ENCODE peak calls at places on chromosomes 4 and X, in six cellular contexts. One of them, this sample, is unnamed.

GRCh38 chrX:71302461-71303213 is 1.1 kb downstream of the ITGB1BP2 start:
- DNase-seq in WTC11: no peak
- DNase-seq in fibroblast of mammary gland: no peak
- DNase-seq in natural killer cell treated with Interleukin-12 subunit alpha and Interleukin-12 subunit beta and Interleukin-15 and Interleukin-18, amount 100 ng/mL, for 72 hours: no peak
- DNase-seq in GM20000: no peak
- DNase-seq in heart right ventricle: no peak
- DNase-seq in this sample: no peak

GRCh38 chrX:103464071-103464773 is 55.1 kb downstream of the RAB40A start:
- DNase-seq in WTC11: peak
- DNase-seq in fibroblast of mammary gland: peak
- DNase-seq in natural killer cell treated with Interleukin-12 subunit alpha and Interleukin-12 subunit beta and Interleukin-15 and Interleukin-18, amount 100 ng/mL, for 72 hours: no peak
- DNase-seq in GM20000: peak
- DNase-seq in heart right ventricle: peak
- DNase-seq in this sample: no peak

GRCh38 chr4:86387013-86387412 is 27.2 kb upstream of the MAPK10 start:
- DNase-seq in WTC11: no peak
- DNase-seq in fibroblast of mammary gland: no peak
- DNase-seq in natural killer cell treated with Interleukin-12 subunit alpha and Interleukin-12 subunit beta and Interleukin-15 and Interleukin-18, amount 100 ng/mL, for 72 hours: no peak
- DNase-seq in GM20000: no peak
- DNase-seq in heart right ventricle: no peak
- DNase-seq in this sample: no peak

GRCh38 chr4:159188646-159189045 is 85.8 kb downstream of the RAPGEF2 start:
- DNase-seq in WTC11: no peak
- DNase-seq in fibroblast of mammary gland: no peak
- DNase-seq in natural killer cell treated with Interleukin-12 subunit alpha and Interleukin-12 subunit beta and Interleukin-15 and Interleukin-18, amount 100 ng/mL, for 72 hours: no peak
- DNase-seq in GM20000: no peak
- DNase-seq in heart right ventricle: no peak
- DNase-seq in this sample: no peak

GRCh38 chr4:7048642-7049041 is 5.5 kb downstream of the TADA2B start:
- DNase-seq in WTC11: no peak
- DNase-seq in fibroblast of mammary gland: no peak
- DNase-seq in natural killer cell treated with Interleukin-12 subunit alpha and Interleukin-12 subunit beta and Interleukin-15 and Interleukin-18, amount 100 ng/mL, for 72 hours: no peak
- DNase-seq in GM20000: no peak
- DNase-seq in heart right ventricle: no peak
- DNase-seq in this sample: no peak

GRCh38 chrX:41721590-41721989 is 2.4 kb upstream of the GPR82 start:
- DNase-seq in WTC11: no peak
- DNase-seq in fibroblast of mammary gland: no peak
- DNase-seq in natural killer cell treated with Interleukin-12 subunit alpha and Interleukin-12 subunit beta and Interleukin-15 and Interleukin-18, amount 100 ng/mL, for 72 hours: no peak
- DNase-seq in GM20000: no peak
- DNase-seq in heart right ventricle: no peak
- DNase-seq in this sample: no peak

GRCh38 chr4:163613375-163613774 is 118.9 kb downstream of the TMA16 start:
- DNase-seq in WTC11: no peak
- DNase-seq in fibroblast of mammary gland: no peak
- DNase-seq in natural killer cell treated with Interleukin-12 subunit alpha and Interleukin-12 subunit beta and Interleukin-15 and Interleukin-18, amount 100 ng/mL, for 72 hours: no peak
- DNase-seq in GM20000: no peak
- DNase-seq in heart right ventricle: no peak
- DNase-seq in this sample: no peak

GRCh38 chr4:110196206-110196870 is 2.1 kb downstream of the ELOVL6 start:
- DNase-seq in WTC11: peak
- DNase-seq in fibroblast of mammary gland: peak
- DNase-seq in natural killer cell treated with Interleukin-12 subunit alpha and Interleukin-12 subunit beta and Interleukin-15 and Interleukin-18, amount 100 ng/mL, for 72 hours: peak
- DNase-seq in GM20000: peak
- DNase-seq in heart right ventricle: peak
- DNase-seq in this sample: no peak

GRCh38 chr4:48668254-48669017 is 111.6 kb downstream of the FRYL start:
- DNase-seq in WTC11: no peak
- DNase-seq in fibroblast of mammary gland: no peak
- DNase-seq in natural killer cell treated with Interleukin-12 subunit alpha and Interleukin-12 subunit beta and Interleukin-15 and Interleukin-18, amount 100 ng/mL, for 72 hours: no peak
- DNase-seq in GM20000: no peak
- DNase-seq in heart right ventricle: no peak
- DNase-seq in this sample: no peak

GRCh38 chr4:147160908-147161513 is 215.3 kb upstream of the TTC29 start:
- DNase-seq in WTC11: no peak
- DNase-seq in fibroblast of mammary gland: peak
- DNase-seq in natural killer cell treated with Interleukin-12 subunit alpha and Interleukin-12 subunit beta and Interleukin-15 and Interleukin-18, amount 100 ng/mL, for 72 hours: no peak
- DNase-seq in GM20000: peak
- DNase-seq in heart right ventricle: peak
- DNase-seq in this sample: no peak

GRCh38 chrX:9668537-9668936 is 97.1 kb downstream of the GPR143 start:
- DNase-seq in WTC11: no peak
- DNase-seq in fibroblast of mammary gland: no peak
- DNase-seq in natural killer cell treated with Interleukin-12 subunit alpha and Interleukin-12 subunit beta and Interleukin-15 and Interleukin-18, amount 100 ng/mL, for 72 hours: no peak
- DNase-seq in GM20000: no peak
- DNase-seq in heart right ventricle: no peak
- DNase-seq in this sample: no peak

GRCh38 chrX:13620202-13620601 is 32.7 kb upstream of the TCEANC start:
- DNase-seq in WTC11: no peak
- DNase-seq in fibroblast of mammary gland: no peak
- DNase-seq in natural killer cell treated with Interleukin-12 subunit alpha and Interleukin-12 subunit beta and Interleukin-15 and Interleukin-18, amount 100 ng/mL, for 72 hours: no peak
- DNase-seq in GM20000: no peak
- DNase-seq in heart right ventricle: no peak
- DNase-seq in this sample: no peak

GRCh38 chrX:137034508-137034872 is 695 bp upstream of the GPR101 start:
- DNase-seq in WTC11: no peak
- DNase-seq in fibroblast of mammary gland: no peak
- DNase-seq in natural killer cell treated with Interleukin-12 subunit alpha and Interleukin-12 subunit beta and Interleukin-15 and Interleukin-18, amount 100 ng/mL, for 72 hours: no peak
- DNase-seq in GM20000: no peak
- DNase-seq in heart right ventricle: no peak
- DNase-seq in this sample: no peak

GRCh38 chr4:138034871-138035270 is 207.3 kb downstream of the SLC7A11 start:
- DNase-seq in WTC11: no peak
- DNase-seq in fibroblast of mammary gland: peak
- DNase-seq in natural killer cell treated with Interleukin-12 subunit alpha and Interleukin-12 subunit beta and Interleukin-15 and Interleukin-18, amount 100 ng/mL, for 72 hours: no peak
- DNase-seq in GM20000: no peak
- DNase-seq in heart right ventricle: no peak
- DNase-seq in this sample: no peak

GRCh38 chrX:132467029-132467428 is 21.8 kb downstream of the MBNL3 start:
- DNase-seq in WTC11: no peak
- DNase-seq in fibroblast of mammary gland: no peak
- DNase-seq in natural killer cell treated with Interleukin-12 subunit alpha and Interleukin-12 subunit beta and Interleukin-15 and Interleukin-18, amount 100 ng/mL, for 72 hours: no peak
- DNase-seq in GM20000: no peak
- DNase-seq in heart right ventricle: no peak
- DNase-seq in this sample: no peak

GRCh38 chrX:78652971-78653822 is 5.9 kb downstream of the RTL3 start:
- DNase-seq in WTC11: no peak
- DNase-seq in fibroblast of mammary gland: peak
- DNase-seq in natural killer cell treated with Interleukin-12 subunit alpha and Interleukin-12 subunit beta and Interleukin-15 and Interleukin-18, amount 100 ng/mL, for 72 hours: no peak
- DNase-seq in GM20000: no peak
- DNase-seq in heart right ventricle: no peak
- DNase-seq in this sample: no peak

GRCh38 chr4:140427919-140428471 is 547 bp upstream of the CLGN start:
- DNase-seq in WTC11: no peak
- DNase-seq in fibroblast of mammary gland: no peak
- DNase-seq in natural killer cell treated with Interleukin-12 subunit alpha and Interleukin-12 subunit beta and Interleukin-15 and Interleukin-18, amount 100 ng/mL, for 72 hours: no peak
- DNase-seq in GM20000: no peak
- DNase-seq in heart right ventricle: no peak
- DNase-seq in this sample: no peak

GRCh38 chrX:103607385-103608304 is at the start of gene TCEAL3:
- DNase-seq in WTC11: peak
- DNase-seq in fibroblast of mammary gland: peak
- DNase-seq in natural killer cell treated with Interleukin-12 subunit alpha and Interleukin-12 subunit beta and Interleukin-15 and Interleukin-18, amount 100 ng/mL, for 72 hours: peak
- DNase-seq in GM20000: peak
- DNase-seq in heart right ventricle: peak
- DNase-seq in this sample: peak

GRCh38 chrX:40058719-40059118 is 39.0 kb downstream of the BCOR start:
- DNase-seq in WTC11: no peak
- DNase-seq in fibroblast of mammary gland: no peak
- DNase-seq in natural killer cell treated with Interleukin-12 subunit alpha and Interleukin-12 subunit beta and Interleukin-15 and Interleukin-18, amount 100 ng/mL, for 72 hours: no peak
- DNase-seq in GM20000: no peak
- DNase-seq in heart right ventricle: no peak
- DNase-seq in this sample: no peak

GRCh38 chr4:62075082-62075481 is 875.0 kb downstream of the ADGRL3 start:
- DNase-seq in WTC11: no peak
- DNase-seq in fibroblast of mammary gland: no peak
- DNase-seq in natural killer cell treated with Interleukin-12 subunit alpha and Interleukin-12 subunit beta and Interleukin-15 and Interleukin-18, amount 100 ng/mL, for 72 hours: no peak
- DNase-seq in GM20000: no peak
- DNase-seq in heart right ventricle: no peak
- DNase-seq in this sample: no peak

GRCh38 chr4:176300036-176300435 is 19.7 kb upstream of the SPCS3 start:
- DNase-seq in WTC11: no peak
- DNase-seq in fibroblast of mammary gland: no peak
- DNase-seq in natural killer cell treated with Interleukin-12 subunit alpha and Interleukin-12 subunit beta and Interleukin-15 and Interleukin-18, amount 100 ng/mL, for 72 hours: no peak
- DNase-seq in GM20000: no peak
- DNase-seq in heart right ventricle: no peak
- DNase-seq in this sample: no peak

GRCh38 chr4:185145572-185145971 is 2.5 kb downstream of the SLC25A4 start:
- DNase-seq in WTC11: no peak
- DNase-seq in fibroblast of mammary gland: no peak
- DNase-seq in natural killer cell treated with Interleukin-12 subunit alpha and Interleukin-12 subunit beta and Interleukin-15 and Interleukin-18, amount 100 ng/mL, for 72 hours: no peak
- DNase-seq in GM20000: no peak
- DNase-seq in heart right ventricle: peak
- DNase-seq in this sample: no peak

GRCh38 chr4:112979881-112980421 is 69.5 kb upstream of the ANK2 start:
- DNase-seq in WTC11: peak
- DNase-seq in fibroblast of mammary gland: no peak
- DNase-seq in natural killer cell treated with Interleukin-12 subunit alpha and Interleukin-12 subunit beta and Interleukin-15 and Interleukin-18, amount 100 ng/mL, for 72 hours: no peak
- DNase-seq in GM20000: no peak
- DNase-seq in heart right ventricle: no peak
- DNase-seq in this sample: no peak

GRCh38 chr4:109998867-109999303 is 86.2 kb downstream of the EGF start:
- DNase-seq in WTC11: no peak
- DNase-seq in fibroblast of mammary gland: peak
- DNase-seq in natural killer cell treated with Interleukin-12 subunit alpha and Interleukin-12 subunit beta and Interleukin-15 and Interleukin-18, amount 100 ng/mL, for 72 hours: no peak
- DNase-seq in GM20000: peak
- DNase-seq in heart right ventricle: peak
- DNase-seq in this sample: no peak

GRCh38 chrX:23376581-23376980 is 41.9 kb downstream of the PTCHD1 start:
- DNase-seq in WTC11: no peak
- DNase-seq in fibroblast of mammary gland: no peak
- DNase-seq in natural killer cell treated with Interleukin-12 subunit alpha and Interleukin-12 subunit beta and Interleukin-15 and Interleukin-18, amount 100 ng/mL, for 72 hours: no peak
- DNase-seq in GM20000: no peak
- DNase-seq in heart right ventricle: no peak
- DNase-seq in this sample: no peak

GRCh38 chrX:58051346-58051745 is 141.1 kb upstream of the ZXDA start:
- DNase-seq in WTC11: no peak
- DNase-seq in fibroblast of mammary gland: no peak
- DNase-seq in natural killer cell treated with Interleukin-12 subunit alpha and Interleukin-12 subunit beta and Interleukin-15 and Interleukin-18, amount 100 ng/mL, for 72 hours: no peak
- DNase-seq in GM20000: no peak
- DNase-seq in heart right ventricle: no peak
- DNase-seq in this sample: no peak

GRCh38 chr4:142379277-142380051 is 466.6 kb downstream of the INPP4B start:
- DNase-seq in WTC11: no peak
- DNase-seq in fibroblast of mammary gland: peak
- DNase-seq in natural killer cell treated with Interleukin-12 subunit alpha and Interleukin-12 subunit beta and Interleukin-15 and Interleukin-18, amount 100 ng/mL, for 72 hours: no peak
- DNase-seq in GM20000: no peak
- DNase-seq in heart right ventricle: no peak
- DNase-seq in this sample: no peak

GRCh38 chr4:7978489-7978888 is 38.8 kb upstream of the AFAP1 start:
- DNase-seq in WTC11: no peak
- DNase-seq in fibroblast of mammary gland: no peak
- DNase-seq in natural killer cell treated with Interleukin-12 subunit alpha and Interleukin-12 subunit beta and Interleukin-15 and Interleukin-18, amount 100 ng/mL, for 72 hours: peak
- DNase-seq in GM20000: no peak
- DNase-seq in heart right ventricle: no peak
- DNase-seq in this sample: no peak

GRCh38 chrX:7706032-7706431 is 136.9 kb upstream of the VCX start:
- DNase-seq in WTC11: no peak
- DNase-seq in fibroblast of mammary gland: no peak
- DNase-seq in natural killer cell treated with Interleukin-12 subunit alpha and Interleukin-12 subunit beta and Interleukin-15 and Interleukin-18, amount 100 ng/mL, for 72 hours: no peak
- DNase-seq in GM20000: no peak
- DNase-seq in heart right ventricle: no peak
- DNase-seq in this sample: no peak

GRCh38 chr4:73998040-73999011 is at the start of gene CXCL5:
- DNase-seq in WTC11: peak
- DNase-seq in fibroblast of mammary gland: peak
- DNase-seq in natural killer cell treated with Interleukin-12 subunit alpha and Interleukin-12 subunit beta and Interleukin-15 and Interleukin-18, amount 100 ng/mL, for 72 hours: no peak
- DNase-seq in GM20000: no peak
- DNase-seq in heart right ventricle: peak
- DNase-seq in this sample: no peak

GRCh38 chr4:76235407-76235806 is 16.1 kb upstream of the FAM47E start:
- DNase-seq in WTC11: no peak
- DNase-seq in fibroblast of mammary gland: no peak
- DNase-seq in natural killer cell treated with Interleukin-12 subunit alpha and Interleukin-12 subunit beta and Interleukin-15 and Interleukin-18, amount 100 ng/mL, for 72 hours: no peak
- DNase-seq in GM20000: no peak
- DNase-seq in heart right ventricle: no peak
- DNase-seq in this sample: no peak

GRCh38 chr4:168273838-168274237 is 44.7 kb downstream of the DDX60 start:
- DNase-seq in WTC11: no peak
- DNase-seq in fibroblast of mammary gland: no peak
- DNase-seq in natural killer cell treated with Interleukin-12 subunit alpha and Interleukin-12 subunit beta and Interleukin-15 and Interleukin-18, amount 100 ng/mL, for 72 hours: no peak
- DNase-seq in GM20000: no peak
- DNase-seq in heart right ventricle: no peak
- DNase-seq in this sample: no peak

GRCh38 chr4:45442466-45442865 is 681.4 kb downstream of the GABRG1 start:
- DNase-seq in WTC11: no peak
- DNase-seq in fibroblast of mammary gland: peak
- DNase-seq in natural killer cell treated with Interleukin-12 subunit alpha and Interleukin-12 subunit beta and Interleukin-15 and Interleukin-18, amount 100 ng/mL, for 72 hours: no peak
- DNase-seq in GM20000: no peak
- DNase-seq in heart right ventricle: no peak
- DNase-seq in this sample: no peak

GRCh38 chrX:9494806-9495205 is 29.9 kb downstream of the TBL1X start:
- DNase-seq in WTC11: no peak
- DNase-seq in fibroblast of mammary gland: peak
- DNase-seq in natural killer cell treated with Interleukin-12 subunit alpha and Interleukin-12 subunit beta and Interleukin-15 and Interleukin-18, amount 100 ng/mL, for 72 hours: no peak
- DNase-seq in GM20000: no peak
- DNase-seq in heart right ventricle: no peak
- DNase-seq in this sample: no peak